ENCODE peak calls at places on chromosomes 13 and 19, in six cellular contexts. O, S, D, I, B and E are unnamed samples.

GRCh38 chr19:1941146-1942077 is at the start of gene CSNK1G2:
- DNase-seq in B (no peak), S (no peak), I (no peak), D (no peak), O (no peak), E (no peak)

GRCh38 chr19:13521066-13521465 is 14.8 kb upstream of the CACNA1A start:
- DNase-seq in O (no peak), B (no peak), D (no peak), S (no peak), I (no peak), E (no peak)

GRCh38 chr13:45336025-45336800 is 4.8 kb downstream of the TPT1 start:
- DNase-seq in D (no peak), I (no peak), B (no peak), S (peak; percentile 31), O (no peak), E (no peak)

GRCh38 chr13:33278923-33279322 is 6.6 kb downstream of the STARD13 start:
- DNase-seq in D (no peak), I (no peak), O (no peak), B (no peak), S (no peak), E (no peak)

GRCh38 chr19:51016798-51017683 is 2.5 kb downstream of the KLK10 start:
- DNase-seq in S (peak; percentile 24), D (no peak), O (peak; percentile 52), I (peak; percentile 16), B (no peak), E (no peak)

GRCh38 chr13:51906581-51906980 is 44.8 kb downstream of the CCDC70 start:
- DNase-seq in B (no peak), O (no peak), S (no peak), I (no peak), D (no peak), E (no peak)

GRCh38 chr19:16319466-16319865 is 5.2 kb upstream of the KLF2 start:
- DNase-seq in I (peak; percentile 62), O (no peak), S (peak; percentile 42), D (no peak), B (no peak), E (no peak)

GRCh38 chr19:17829855-17830566 is 8.7 kb upstream of the INSL3 start:
- DNase-seq in I (peak; percentile 21), D (peak; percentile 51), S (peak; percentile 73), B (no peak), O (no peak), E (no peak)

GRCh38 chr13:40447857-40448256 is 218.6 kb downstream of the FOXO1 start:
- DNase-seq in D (no peak), I (no peak), S (no peak), O (no peak), B (no peak), E (no peak)

GRCh38 chr19:41922220-41922576 is 6.1 kb downstream of the ERFL start:
- DNase-seq in O (no peak), S (no peak), I (no peak), B (no peak), D (no peak), E (no peak)

GRCh38 chr19:41919948-41920712 is 8.1 kb downstream of the ERFL start:
- DNase-seq in D (no peak), I (no peak), B (no peak), S (no peak), O (no peak), E (no peak)

GRCh38 chr19:41922585-41922984 is 5.7 kb downstream of the ERFL start:
- DNase-seq in B (no peak), D (no peak), S (no peak), O (no peak), I (no peak), E (no peak)

GRCh38 chr19:41921280-41922219 is 6.7 kb downstream of the ERFL start:
- DNase-seq in I (no peak), S (no peak), B (no peak), D (no peak), O (no peak), E (no peak)

DNA sequence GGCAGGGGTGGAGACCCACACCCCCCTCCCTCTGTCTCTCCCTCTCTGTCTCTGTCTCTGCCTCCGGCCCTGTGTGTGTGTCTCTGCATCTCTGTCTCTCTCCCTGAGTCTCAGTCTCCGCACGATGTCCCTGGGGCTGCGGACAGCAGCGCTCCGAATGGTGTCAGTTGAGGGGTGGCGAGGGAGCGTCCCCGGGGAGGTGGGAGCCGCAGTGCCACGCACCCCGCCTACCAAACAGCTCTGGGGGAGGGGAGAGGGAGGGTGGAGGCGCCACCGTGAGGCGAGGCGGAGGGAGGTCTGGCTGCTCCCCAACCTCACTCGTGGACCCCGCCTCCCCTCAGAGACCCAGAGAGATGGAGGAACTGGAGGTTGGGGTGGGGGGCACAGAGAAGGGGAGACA is 7.4 kb downstream of the ERFL start:
- DNase-seq in D (no peak), S (no peak), B (no peak), O (no peak), I (no peak), E (no peak)
- H3K4me3 ChIP-seq in D (no peak overlapping the region), S (no peak overlapping the region), B (no peak overlapping the region), O (no peak overlapping the region), I (no peak overlapping the region), E (no peak overlapping the region)

GRCh38 chr19:31109626-31110025 is 239.6 kb downstream of the TSHZ3 start:
- DNase-seq in B (no peak), O (no peak), D (no peak), I (no peak), S (no peak), E (no peak)

GRCh38 chr19:31113250-31113685 is 236.0 kb downstream of the TSHZ3 start:
- DNase-seq in I (no peak), S (peak; percentile 35), O (no peak), B (no peak), D (no peak), E (no peak)

GRCh38 chr19:31111741-31112140 is 237.5 kb downstream of the TSHZ3 start:
- DNase-seq in O (no peak), B (no peak), S (no peak), D (no peak), I (no peak), E (no peak)

GRCh38 chr19:31112158-31112557 is 237.1 kb downstream of the TSHZ3 start:
- DNase-seq in S (no peak), I (no peak), D (no peak), B (no peak), O (no peak), E (no peak)

DNA sequence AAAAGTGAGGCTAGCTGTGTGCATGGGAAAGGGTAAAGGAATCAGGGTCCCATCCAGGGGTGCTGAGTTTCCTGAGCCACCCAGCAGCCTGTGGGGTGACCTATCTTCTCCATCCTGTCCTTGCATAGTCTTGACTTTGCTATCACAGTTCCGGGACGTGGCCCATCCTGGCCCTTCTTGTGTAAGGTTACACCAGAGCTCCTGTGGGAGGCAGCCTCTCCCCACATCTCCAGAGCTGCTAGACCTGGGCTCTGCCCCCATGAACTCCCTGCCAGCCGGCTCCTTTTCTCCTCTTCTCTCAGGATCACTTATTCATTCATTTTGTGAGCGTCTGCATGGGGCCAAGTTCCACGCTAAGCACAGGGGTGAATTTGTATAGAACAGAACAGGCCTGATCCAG is 238.9 kb downstream of the TSHZ3 start:
- DNase-seq in I (peak; percentile 63), B (no peak), S (peak; percentile 63), O (no peak), D (no peak), E (no peak)
- TF ChIP-seq CTCF in I (peak; percentile 45), B (no peak), S (peak; percentile 30), O (no peak), D (peak; percentile 43), E (peak; percentile 40)

GRCh38 chr13:30172593-30173300 is 134.6 kb downstream of the KATNAL1 start:
- DNase-seq in O (no peak), D (peak; percentile 67), S (peak; percentile 51), B (no peak), I (no peak), E (no peak)
- H3K4me3 ChIP-seq in O (no peak overlapping the region), D (no peak overlapping the region), S (no peak overlapping the region), B (no peak overlapping the region), I (no peak overlapping the region), E (no peak overlapping the region)

GRCh38 chr19:47430041-47430802 is 10.9 kb upstream of the MEIS3 start:
- DNase-seq in B (no peak), O (no peak), I (peak; percentile 36), S (peak; percentile 84), D (no peak), E (no peak)
- TF ChIP-seq CTCF in B (peak; percentile 61), O (no peak), I (peak; percentile 26), S (no peak), D (peak; percentile 28), E (peak; percentile 20)

DNA sequence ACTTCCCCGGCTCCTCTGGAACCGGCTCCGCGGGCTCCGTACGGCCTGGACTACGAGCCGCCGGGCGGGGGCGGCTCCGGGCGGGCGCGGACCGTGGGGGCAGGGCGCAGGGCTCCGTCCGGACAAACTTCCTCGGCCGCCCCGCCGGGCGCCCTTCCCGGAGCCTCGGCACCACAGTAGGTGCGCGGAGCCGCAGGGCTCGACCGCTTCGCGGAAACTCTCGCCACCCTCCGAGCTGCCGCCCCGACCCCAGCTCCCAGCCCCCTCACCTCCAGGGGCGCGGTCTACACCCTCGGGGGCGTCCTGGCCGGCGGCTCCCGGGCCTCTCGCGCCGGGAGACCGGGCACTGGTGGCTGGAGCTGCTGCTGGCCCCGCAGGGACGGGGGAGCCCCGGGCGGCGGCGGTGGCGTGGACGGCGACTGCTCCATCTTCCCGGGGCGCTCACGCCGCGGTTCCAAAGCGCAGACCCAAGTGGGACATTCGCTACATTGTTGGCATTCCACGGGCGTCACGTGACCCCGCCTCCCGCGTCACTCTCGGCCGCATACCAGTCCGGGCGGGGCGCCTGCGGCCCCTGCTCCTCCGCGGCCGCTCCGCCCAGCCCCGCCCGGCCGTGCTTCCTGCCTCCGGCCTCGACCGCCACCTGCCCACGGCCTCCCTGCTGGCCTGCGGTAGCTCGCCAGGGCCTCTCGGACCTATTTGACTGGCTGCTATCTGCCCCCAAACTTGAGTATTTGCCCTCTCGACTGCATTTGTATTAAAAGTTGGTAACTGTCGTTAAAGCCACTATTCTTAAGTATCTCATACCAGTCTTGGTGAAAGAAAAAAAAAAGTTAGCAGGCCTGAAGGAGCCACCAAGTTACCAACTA is at the start of gene LATS2:
- DNase-seq in O (peak; percentile 95), I (peak; percentile 92), B (peak; percentile 86), S (peak; percentile 99), D (peak; percentile 67), E (peak; percentile 79)
- H3K4me3 ChIP-seq in O (peak within 1 kb of the TSS; percentile 98), I (peak within 1 kb of the TSS; percentile 94), B (peak within 1 kb of the TSS; percentile 99), S (peak within 1 kb of the TSS; percentile 80), D (peak within 1 kb of the TSS; percentile 83), E (peak within 1 kb of the TSS; percentile 73)

DNA sequence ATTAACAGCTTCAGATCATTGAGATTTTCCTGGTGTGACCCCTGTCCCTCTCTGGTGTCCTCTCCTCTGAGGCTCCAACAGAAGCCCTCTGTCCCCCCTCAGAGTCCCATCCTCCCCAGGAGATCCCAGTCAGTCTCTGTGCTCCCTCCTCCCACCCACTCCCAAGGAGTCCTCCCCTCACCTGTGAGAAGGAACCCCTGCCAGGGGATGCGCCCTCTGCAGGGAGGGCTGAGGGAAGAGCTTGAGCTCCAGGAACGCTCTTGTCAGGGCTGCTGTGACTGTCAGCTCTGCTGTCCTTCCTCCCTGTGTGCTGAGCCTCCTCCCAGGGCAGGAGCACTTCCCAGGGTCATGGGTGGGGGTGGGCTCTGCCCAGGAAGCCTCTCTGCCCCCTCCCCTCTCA is 33.2 kb downstream of the CEACAM8 start:
- DNase-seq in O (no peak), D (no peak), S (no peak), I (no peak), B (no peak), E (no peak)
- TF ChIP-seq CTCF in O (no peak), D (no peak), S (no peak), I (no peak), B (no peak), E (no peak)